ENCODE peak calls at places on chromosomes 3 and 15, in four cellular contexts. Z, F, B and L are unnamed samples.

GRCh38 chr15:74307827-74308642 is 59.4 kb downstream of the CYP11A1 start:
- DNase-seq in Z (peak; percentile 56), F (peak; percentile 64), B (peak; percentile 57), L (peak; percentile 76)

GRCh38 chr3:187265461-187265955 is 26.0 kb downstream of the MASP1 start:
- DNase-seq in Z (no peak), F (peak; percentile 51), B (no peak), L (no peak)

GRCh38 chr3:109224333-109224732 is 87.8 kb downstream of the C3orf85 start:
- DNase-seq in Z (no peak), F (no peak), B (no peak), L (no peak)

GRCh38 chr15:89972085-89972484 is 29.0 kb upstream of the ZNF710 start:
- DNase-seq in Z (no peak), F (no peak), B (no peak), L (no peak)

GRCh38 chr3:146895026-146895749 is 290.0 kb upstream of the PLSCR5 start:
- DNase-seq in Z (no peak), F (peak; percentile 6), B (no peak), L (peak; percentile 19)

GRCh38 chr3:33798113-33798417 is 365 bp upstream of the PDCD6IP start:
- DNase-seq in Z (no peak), F (no peak), B (no peak), L (no peak)

GRCh38 chr15:80694624-80695098 is 449 bp upstream of the ABHD17C start:
- DNase-seq in Z (no peak), F (no peak), B (no peak), L (peak; percentile 56)

GRCh38 chr3:66468016-66468735 is 32.6 kb downstream of the LRIG1 start:
- DNase-seq in Z (no peak), F (peak; percentile 93), B (no peak), L (peak; percentile 47)

GRCh38 chr3:149373235-149374125 is 4.0 kb downstream of the TM4SF1 start:
- DNase-seq in Z (no peak), F (peak; percentile 94), B (no peak), L (peak; percentile 92)

GRCh38 chr15:63107895-63108546 is 13.6 kb upstream of the LACTB start:
- DNase-seq in Z (no peak), F (peak; percentile 100), B (no peak), L (peak; percentile 100)

GRCh38 chr3:159191454-159191853 is 389.6 kb downstream of the MFSD1 start:
- DNase-seq in Z (no peak), F (peak; percentile 82), B (no peak), L (peak; percentile 51)

DNA sequence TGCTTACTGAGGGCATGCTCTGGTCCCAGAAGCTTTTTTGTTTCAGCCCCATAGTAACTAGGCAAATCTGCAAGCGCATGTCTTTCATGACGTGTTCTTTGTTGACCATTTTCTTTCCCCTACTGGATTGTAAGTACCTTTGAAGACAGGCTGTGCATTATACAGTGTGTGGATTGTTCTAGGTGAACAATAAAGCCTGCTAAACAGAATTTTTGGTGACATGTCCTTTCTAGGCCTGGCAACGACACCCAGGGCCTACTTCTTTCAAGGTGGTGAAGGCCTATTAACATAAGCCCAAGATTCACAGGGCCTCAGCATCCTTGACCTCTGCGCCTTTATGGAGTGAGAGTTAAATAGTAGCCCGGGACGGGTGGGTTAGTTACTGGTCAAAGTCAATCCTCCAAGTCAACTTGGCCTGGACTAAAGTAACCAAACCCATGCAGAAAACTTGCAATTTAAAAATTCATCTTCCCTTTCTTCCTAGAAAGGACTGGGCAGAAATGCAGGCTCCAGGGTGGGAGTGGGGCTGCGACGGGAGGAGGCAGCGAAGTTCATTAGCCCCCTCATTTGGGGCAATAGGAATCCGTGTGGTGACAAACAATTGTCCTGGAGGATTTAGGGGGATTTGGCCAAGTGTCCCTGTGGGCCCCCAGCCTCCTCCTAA is 37.6 kb upstream of the TRIM71 start:
- DNase-seq in Z (no peak), F (no peak), B (no peak), L (no peak)
- H3K4me3 ChIP-seq in Z (no peak overlapping the region), F (peak overlapping the region; percentile 75), B (peak overlapping the region; percentile 50), L (peak overlapping the region; percentile 59)

GRCh38 chr3:192570757-192571156 is 156.6 kb downstream of the FGF12 start:
- DNase-seq in Z (no peak), F (no peak), B (no peak), L (peak; percentile 18)
- H3K4me3 ChIP-seq in Z (peak overlapping the region; percentile 32), F (peak overlapping the region; percentile 46), B (no peak overlapping the region), L (peak overlapping the region; percentile 57)

GRCh38 chr15:68700395-68701123 is 120.1 kb downstream of the ANP32A start:
- DNase-seq in Z (peak; percentile 82), F (peak; percentile 43), B (no peak), L (peak; percentile 69)
- H3K4me3 ChIP-seq in Z (no peak overlapping the region), F (no peak overlapping the region), B (no peak overlapping the region), L (no peak overlapping the region)

GRCh38 chr15:40768492-40769309 is 1.1 kb upstream of the C15orf62 start:
- DNase-seq in Z (no peak), F (no peak), B (no peak), L (no peak)

GRCh38 chr15:40769310-40770146 is at the start of gene C15orf62:
- DNase-seq in Z (peak; percentile 41), F (no peak), B (no peak), L (peak; percentile 35)

GRCh38 chr15:40772014-40772413 is 2.2 kb downstream of the C15orf62 start:
- DNase-seq in Z (no peak), F (no peak), B (no peak), L (no peak)

GRCh38 chr15:40771242-40771641 is 1.5 kb downstream of the C15orf62 start:
- DNase-seq in Z (no peak), F (no peak), B (no peak), L (no peak)

DNA sequence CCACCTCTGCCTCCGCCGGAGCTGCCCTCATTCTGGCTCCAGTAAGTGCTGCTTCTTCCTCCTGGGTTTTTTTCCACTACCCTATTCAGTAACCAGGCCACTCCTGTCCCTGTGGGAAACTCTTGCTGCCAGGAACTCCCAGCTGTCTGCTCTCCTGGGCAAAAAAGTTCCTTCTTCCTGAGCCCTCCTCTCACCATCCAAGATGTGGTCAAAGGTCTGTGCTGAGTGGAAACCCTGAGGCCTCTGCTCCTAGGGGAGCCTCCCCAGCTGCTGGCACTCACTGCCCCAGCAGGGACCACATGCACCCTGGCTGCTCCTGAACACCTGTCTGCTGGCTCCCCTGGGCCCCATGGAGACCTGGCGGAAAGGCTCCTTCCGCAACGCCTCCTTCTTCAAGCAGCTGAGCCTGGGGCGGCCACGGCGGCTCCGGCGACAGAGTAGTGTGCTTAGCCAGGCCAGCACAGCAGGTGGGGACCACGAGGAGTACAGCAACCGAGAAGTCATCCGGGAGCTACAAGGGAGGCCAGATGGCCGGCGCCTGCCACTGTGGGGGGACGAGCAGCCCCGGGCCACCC is 454 bp downstream of the C15orf62 start:
- DNase-seq in Z (no peak), F (no peak), B (no peak), L (no peak)
- H3K4me3 ChIP-seq in Z (no peak overlapping the region), F (no peak overlapping the region), B (no peak overlapping the region), L (no peak overlapping the region)

DNA sequence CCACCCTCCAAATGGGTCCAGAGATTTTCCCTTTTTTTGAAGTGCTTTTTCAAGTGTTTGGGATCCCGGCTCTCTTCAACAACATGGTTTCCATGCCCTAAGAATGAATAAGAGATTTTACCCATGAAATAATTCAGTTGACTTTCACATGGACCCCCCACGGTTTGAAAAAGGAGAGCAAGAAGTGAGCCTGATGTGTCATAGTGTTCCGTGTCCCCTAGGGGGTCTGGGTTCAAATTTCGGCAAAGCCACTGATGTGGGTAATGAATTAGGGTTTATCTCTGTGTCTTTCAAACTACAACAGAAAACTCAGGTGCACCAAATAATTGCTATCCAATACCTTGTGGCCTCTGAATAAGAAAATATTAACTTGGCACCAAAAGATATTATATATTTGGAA is 2.9 kb downstream of the BOC start:
- DNase-seq in Z (no peak), F (no peak), B (no peak), L (no peak)
- H3K4me3 ChIP-seq in Z (peak overlapping the region; percentile 87), F (no peak overlapping the region), B (no peak overlapping the region), L (no peak overlapping the region)

DNA sequence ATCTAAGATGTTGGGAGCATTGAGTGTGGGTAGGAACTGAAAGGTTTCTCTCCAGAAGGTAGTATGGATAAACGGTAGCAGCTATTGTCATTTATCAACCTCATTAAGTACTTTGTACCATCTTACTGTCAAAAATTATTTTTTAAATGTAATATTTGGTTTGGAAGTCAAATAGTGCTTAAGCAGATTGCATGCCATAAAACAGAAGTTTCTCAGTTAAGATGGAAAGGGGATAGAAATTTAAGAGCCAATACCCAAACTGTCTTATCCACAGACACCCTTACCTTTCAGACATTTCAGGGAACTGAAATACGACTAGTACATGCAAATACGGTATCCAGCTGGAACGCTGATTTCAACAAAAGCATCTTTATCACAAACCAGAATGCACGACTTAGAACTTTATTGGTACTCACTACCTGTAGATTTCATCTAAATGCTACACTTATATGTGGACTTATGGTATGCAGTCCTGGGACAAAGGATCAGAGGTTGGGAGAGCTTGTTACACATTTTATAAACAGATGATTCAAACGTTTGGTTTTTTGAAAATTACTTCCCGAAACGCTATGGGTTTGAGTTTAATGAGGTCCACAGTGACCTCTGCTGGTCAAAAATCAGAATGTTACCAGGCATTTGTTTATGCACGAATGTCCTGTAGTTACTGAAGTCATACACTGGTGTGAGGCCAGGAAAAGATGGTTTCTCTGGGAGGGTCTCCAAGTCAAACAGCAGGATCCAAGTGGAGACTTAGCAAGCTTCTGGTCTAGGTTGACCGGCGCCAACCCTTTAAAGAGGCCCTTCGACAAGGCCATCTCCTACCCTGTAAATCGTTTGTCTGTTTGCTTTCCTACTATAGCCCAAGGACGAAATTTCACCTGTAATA is 45.7 kb upstream of the DUT start:
- DNase-seq in Z (peak; percentile 17), F (peak; percentile 86), B (peak; percentile 49), L (peak; percentile 88)
- H3K4me3 ChIP-seq in Z (no peak overlapping the region), F (peak overlapping the region; percentile 5), B (no peak overlapping the region), L (peak overlapping the region; percentile 43)

GRCh38 chr3:51384730-51385473 is at the start of gene MANF:
- DNase-seq in Z (peak; percentile 97), F (peak; percentile 98), B (peak; percentile 97), L (peak; percentile 98)

GRCh38 chr3:51386159-51386851 is 1.2 kb downstream of the MANF start:
- DNase-seq in Z (no peak), F (no peak), B (no peak), L (no peak)

GRCh38 chr3:51388286-51389029 is 2.6 kb upstream of the RBM15B start:
- DNase-seq in Z (no peak), F (no peak), B (no peak), L (no peak)

GRCh38 chr3:51385621-51386091 is 565 bp downstream of the MANF start:
- DNase-seq in Z (no peak), F (peak; percentile 17), B (no peak), L (no peak)

DNA sequence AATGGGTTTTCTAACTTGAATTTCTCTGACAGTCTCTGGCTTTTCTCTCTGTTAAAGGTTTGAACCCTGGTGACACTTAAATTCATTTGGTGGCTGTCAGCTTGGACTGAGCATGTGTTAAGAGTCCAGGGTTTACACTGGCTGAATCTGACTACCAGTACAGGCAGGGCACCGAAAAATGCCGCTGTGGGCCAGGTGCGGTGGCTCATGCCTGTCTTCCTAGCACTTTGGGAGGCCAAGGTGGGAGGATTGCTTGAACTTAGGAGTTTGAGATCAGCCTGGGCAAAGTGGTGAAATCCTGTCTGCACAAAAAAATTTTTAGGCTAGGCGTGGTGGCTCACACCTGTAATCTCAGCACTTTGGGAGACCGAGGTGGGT is 1.8 kb downstream of the MANF start:
- DNase-seq in Z (no peak), F (no peak), B (no peak), L (no peak)
- H3K4me3 ChIP-seq in Z (no peak overlapping the region), F (peak overlapping the region; percentile 74), B (peak overlapping the region; percentile 82), L (peak overlapping the region; percentile 83)

DNA sequence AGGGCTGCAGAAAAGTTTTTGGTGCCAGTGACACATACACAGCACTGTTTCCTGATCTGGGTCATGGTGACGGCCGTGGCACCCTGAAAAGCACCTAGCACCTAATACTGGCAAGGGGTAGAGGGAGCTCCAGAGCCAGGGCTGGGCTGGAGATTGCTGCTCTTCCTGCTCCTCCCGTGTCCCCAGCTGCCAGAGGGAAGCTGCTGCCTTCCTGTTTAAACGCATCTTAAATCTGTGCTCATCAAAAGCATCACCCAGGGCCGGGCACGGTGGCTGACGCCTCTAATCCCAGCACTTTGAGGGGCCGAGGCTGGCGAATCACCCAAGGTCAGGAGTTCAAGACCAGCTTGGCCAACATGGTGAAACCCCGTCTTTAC is 156.7 kb upstream of the MEF2A start:
- DNase-seq in Z (no peak), F (peak; percentile 79), B (no peak), L (peak; percentile 71)
- H3K4me3 ChIP-seq in Z (no peak overlapping the region), F (no peak overlapping the region), B (no peak overlapping the region), L (no peak overlapping the region)